ENCODE peak calls at places on chromosome 16, in four cellular contexts. One of them, this sample, is unnamed.

GRCh38 chr16:53130193-53131049 is 75.6 kb downstream of the CHD9 start:
- DNase-seq in suprapubic skin: peak
- DNase-seq in HS-27A: peak
- DNase-seq in HCEC 1CT: peak
- DNase-seq in this sample: peak

GRCh38 chr16:64184156-64184555 is 937.7 kb downstream of the CDH11 start:
- DNase-seq in HCEC 1CT: no peak
- DNase-seq in HS-27A: no peak
- DNase-seq in suprapubic skin: no peak
- DNase-seq in this sample: no peak

GRCh38 chr16:80976946-80977345 is 29.7 kb downstream of the CMC2 start:
- DNase-seq in HS-27A: no peak
- DNase-seq in suprapubic skin: no peak
- DNase-seq in HCEC 1CT: no peak
- DNase-seq in this sample: no peak

GRCh38 chr16:22216191-22216831 is 10.2 kb downstream of the EEF2K start:
- DNase-seq in HS-27A: no peak
- DNase-seq in suprapubic skin: no peak
- DNase-seq in HCEC 1CT: peak
- DNase-seq in this sample: no peak

GRCh38 chr16:68379472-68380347 is 68.6 kb downstream of the SMPD3 start:
- DNase-seq in suprapubic skin: no peak
- DNase-seq in HCEC 1CT: no peak
- DNase-seq in HS-27A: no peak
- DNase-seq in this sample: no peak

GRCh38 chr16:23847938-23848337 is 12.2 kb downstream of the PRKCB start:
- DNase-seq in HCEC 1CT: no peak
- DNase-seq in suprapubic skin: no peak
- DNase-seq in HS-27A: no peak
- DNase-seq in this sample: no peak

GRCh38 chr16:66168777-66169176 is 197.7 kb upstream of the CDH5 start:
- DNase-seq in HS-27A: no peak
- DNase-seq in HCEC 1CT: no peak
- DNase-seq in suprapubic skin: peak
- DNase-seq in this sample: peak

GRCh38 chr16:86355538-86355937 is 154.8 kb upstream of the FOXF1 start:
- DNase-seq in suprapubic skin: no peak
- DNase-seq in HCEC 1CT: peak
- DNase-seq in HS-27A: peak
- DNase-seq in this sample: no peak

GRCh38 chr16:69166221-69166833 is 20.6 kb upstream of the SNTB2 start:
- DNase-seq in suprapubic skin: no peak
- DNase-seq in HS-27A: no peak
- DNase-seq in HCEC 1CT: peak
- DNase-seq in this sample: no peak

GRCh38 chr16:86844691-86845090 is 266.3 kb downstream of the FOXL1 start:
- DNase-seq in HCEC 1CT: no peak
- DNase-seq in HS-27A: no peak
- DNase-seq in suprapubic skin: no peak
- DNase-seq in this sample: no peak

GRCh38 chr16:15990902-15991301 is 41.5 kb downstream of the ABCC1 start:
- DNase-seq in HS-27A: no peak
- DNase-seq in suprapubic skin: no peak
- DNase-seq in HCEC 1CT: no peak
- DNase-seq in this sample: no peak

GRCh38 chr16:10256855-10257641 is 74.8 kb upstream of the GRIN2A start:
- DNase-seq in suprapubic skin: no peak
- DNase-seq in HS-27A: no peak
- DNase-seq in HCEC 1CT: no peak
- DNase-seq in this sample: no peak

GRCh38 chr16:85936761-85937343 is 37.9 kb downstream of the IRF8 start:
- DNase-seq in suprapubic skin: no peak
- DNase-seq in HCEC 1CT: no peak
- DNase-seq in HS-27A: no peak
- DNase-seq in this sample: no peak

GRCh38 chr16:56306690-56307533 is 115.6 kb downstream of the GNAO1 start:
- DNase-seq in HS-27A: no peak
- DNase-seq in HCEC 1CT: no peak
- DNase-seq in suprapubic skin: no peak
- DNase-seq in this sample: no peak

GRCh38 chr16:80014241-80014939 is 413.9 kb upstream of the MAF start:
- DNase-seq in HCEC 1CT: no peak
- DNase-seq in HS-27A: no peak
- DNase-seq in suprapubic skin: no peak
- DNase-seq in this sample: no peak

GRCh38 chr16:69818811-69819587 is 56.9 kb downstream of the WWP2 start:
- DNase-seq in HS-27A: no peak
- DNase-seq in suprapubic skin: no peak
- DNase-seq in HCEC 1CT: no peak
- DNase-seq in this sample: no peak

GRCh38 chr16:49012961-49013726 is 268.5 kb downstream of the CBLN1 start:
- DNase-seq in HS-27A: no peak
- DNase-seq in suprapubic skin: no peak
- DNase-seq in HCEC 1CT: no peak
- DNase-seq in this sample: no peak

GRCh38 chr16:78122774-78123315 is 23.4 kb downstream of the WWOX start:
- DNase-seq in suprapubic skin: no peak
- DNase-seq in HS-27A: peak
- DNase-seq in HCEC 1CT: peak
- DNase-seq in this sample: no peak

GRCh38 chr16:89308391-89309333 is 91.2 kb downstream of the ZNF778 start:
- DNase-seq in HCEC 1CT: no peak
- DNase-seq in HS-27A: no peak
- DNase-seq in suprapubic skin: no peak
- DNase-seq in this sample: no peak

GRCh38 chr16:21614896-21615295 is 15.5 kb downstream of the METTL9 start:
- DNase-seq in HS-27A: no peak
- DNase-seq in suprapubic skin: no peak
- DNase-seq in HCEC 1CT: no peak
- DNase-seq in this sample: no peak

GRCh38 chr16:85640606-85641005 is 27.5 kb downstream of the GSE1 start:
- DNase-seq in HCEC 1CT: no peak
- DNase-seq in suprapubic skin: no peak
- DNase-seq in HS-27A: no peak
- DNase-seq in this sample: no peak

GRCh38 chr16:66426112-66427035 is 721 bp upstream of the BEAN1 start:
- DNase-seq in HS-27A: no peak
- DNase-seq in HCEC 1CT: no peak
- DNase-seq in suprapubic skin: peak
- DNase-seq in this sample: peak

GRCh38 chr16:12340151-12340733 is 363.7 kb downstream of the SNX29 start:
- DNase-seq in HS-27A: peak
- DNase-seq in suprapubic skin: no peak
- DNase-seq in HCEC 1CT: peak
- DNase-seq in this sample: no peak

GRCh38 chr16:3119701-3120408 is 7.5 kb downstream of the ZNF205 start:
- DNase-seq in HS-27A: no peak
- DNase-seq in suprapubic skin: no peak
- DNase-seq in HCEC 1CT: no peak
- DNase-seq in this sample: no peak

GRCh38 chr16:19694989-19695388 is 23.0 kb downstream of the KNOP1 start:
- DNase-seq in HS-27A: no peak
- DNase-seq in suprapubic skin: no peak
- DNase-seq in HCEC 1CT: no peak
- DNase-seq in this sample: no peak

GRCh38 chr16:3498988-3499387 is 1.8 kb upstream of the CLUAP1 start:
- DNase-seq in HCEC 1CT: no peak
- DNase-seq in HS-27A: no peak
- DNase-seq in suprapubic skin: no peak
- DNase-seq in this sample: no peak

GRCh38 chr16:4649744-4650442 is 25.3 kb downstream of the MGRN1 start:
- DNase-seq in HCEC 1CT: no peak
- DNase-seq in HS-27A: no peak
- DNase-seq in suprapubic skin: no peak
- DNase-seq in this sample: no peak

GRCh38 chr16:27088216-27088615 is 21.5 kb downstream of the C16orf82 start:
- DNase-seq in HCEC 1CT: no peak
- DNase-seq in HS-27A: no peak
- DNase-seq in suprapubic skin: no peak
- DNase-seq in this sample: peak